ENCODE peak calls at places on chromosomes 6 and 20, in four cellular contexts. Q, E, C and I are unnamed samples.

GRCh38 chr20:2740702-2741101 is 48.1 kb downstream of the EBF4 start:
- DNase-seq in Q (no peak), E (no peak), C (no peak), I (no peak)

GRCh38 chr6:26311012-26311384 is 54.0 kb upstream of the BTN3A2 start:
- DNase-seq in Q (peak; percentile 64), E (no peak), C (peak; percentile 34), I (no peak)

GRCh38 chr20:37856932-37857660 is 45.8 kb upstream of the VSTM2L start:
- DNase-seq in Q (no peak), E (no peak), C (no peak), I (no peak)

GRCh38 chr6:4941782-4942672 is 61.8 kb downstream of the RPP40 start:
- DNase-seq in Q (peak; percentile 82), E (no peak), C (no peak), I (peak; percentile 56)

GRCh38 chr20:8755340-8756118 is 313.4 kb upstream of the PLCB4 start:
- DNase-seq in Q (no peak), E (no peak), C (no peak), I (no peak)

GRCh38 chr6:142605922-142606321 is 304.1 kb downstream of the ADGRG6 start:
- DNase-seq in Q (no peak), E (no peak), C (no peak), I (no peak)

GRCh38 chr6:474454-475185 is 83.1 kb downstream of the IRF4 start:
- DNase-seq in Q (peak; percentile 94), E (peak; percentile 58), C (peak; percentile 59), I (no peak)

GRCh38 chr20:17062712-17063111 is 164.1 kb upstream of the PCSK2 start:
- DNase-seq in Q (no peak), E (no peak), C (no peak), I (no peak)

GRCh38 chr6:125104425-125104824 is 49.1 kb upstream of the TPD52L1 start:
- DNase-seq in Q (no peak), E (no peak), C (no peak), I (peak; percentile 31)

GRCh38 chr6:42845327-42845694 is 34.1 kb upstream of the RPL7L1 start:
- DNase-seq in Q (no peak), E (peak; percentile 62), C (no peak), I (no peak)

GRCh38 chr20:61874421-61875068 is 191.1 kb downstream of the TAF4 start:
- DNase-seq in Q (no peak), E (no peak), C (no peak), I (no peak)

GRCh38 chr6:132952468-132952867 is 138.1 kb downstream of the RPS12 start:
- DNase-seq in Q (no peak), E (no peak), C (no peak), I (no peak)

GRCh38 chr20:61436268-61436667 is 184.2 kb downstream of the CDH4 start:
- DNase-seq in Q (no peak), E (no peak), C (no peak), I (no peak)

GRCh38 chr20:38919683-38920082 is 6.5 kb upstream of the FAM83D start:
- DNase-seq in Q (no peak), E (no peak), C (no peak), I (no peak)

GRCh38 chr20:44738779-44739477 is 6.7 kb upstream of the KCNK15 start:
- DNase-seq in Q (peak; percentile 78), E (peak; percentile 36), C (peak; percentile 17), I (no peak)

GRCh38 chr6:107830060-107830459 is 5.9 kb upstream of the SCML4 start:
- DNase-seq in Q (no peak), E (no peak), C (no peak), I (no peak)

GRCh38 chr6:137230547-137230946 is 11.4 kb upstream of the IFNGR1 start:
- DNase-seq in Q (no peak), E (no peak), C (no peak), I (no peak)

GRCh38 chr6:148457137-148457842 is 114.7 kb downstream of the SASH1 start:
- DNase-seq in Q (no peak), E (no peak), C (no peak), I (no peak)